ENCODE peak calls at places on chromosomes 16 and 17, in six cellular contexts. J is fibroblast of mammary gland; Z is central memory CD8-positive, alpha-beta T cell; E is T-helper 17 cell; G is fibroblast of lung; C is CD8-positive, alpha-beta T cell. X is an unnamed sample.

GRCh38 chr17:45370949-45371413 is 54.2 kb upstream of the MAP3K14 start:
- DNase-seq in Z (no peak), E (no peak), G (peak), J (no peak), C (no peak), X (no peak)

GRCh38 chr17:82647593-82648164 is 565 bp downstream of the WDR45B start:
- DNase-seq in Z (peak), G (no peak), E (peak), J (no peak), C (peak), X (peak)

GRCh38 chr16:79380990-79381389 is 219.5 kb downstream of the MAF start:
- DNase-seq in G (peak), E (no peak), J (no peak), C (no peak), Z (peak), X (no peak)

GRCh38 chr17:7014995-7015586 is 2.7 kb downstream of the RNASEK start:
- DNase-seq in J (peak), Z (peak), G (peak), E (peak), C (peak), X (peak)

GRCh38 chr16:66580605-66581209 is 1.4 kb downstream of the CMTM2 start:
- DNase-seq in E (no peak), C (no peak), G (peak), J (peak), Z (no peak), X (peak)

GRCh38 chr17:41340934-41341861 is 9.4 kb downstream of the KRT33A start:
- DNase-seq in C (peak), G (no peak), E (peak), Z (peak), J (no peak), X (no peak)

GRCh38 chr17:2634361-2634960 is 41.0 kb downstream of the PAFAH1B1 start:
- DNase-seq in C (no peak), Z (no peak), G (no peak), J (peak), E (no peak), X (peak)

GRCh38 chr17:50679008-50679544 is 28.6 kb downstream of the ANKRD40 start:
- DNase-seq in J (no peak), E (no peak), G (no peak), Z (no peak), C (no peak), X (no peak)

GRCh38 chr17:37787055-37787720 is 42.3 kb upstream of the HNF1B start:
- DNase-seq in E (no peak), G (peak), J (peak), Z (no peak), C (no peak), X (peak)

GRCh38 chr17:64599187-64599676 is 62.9 kb downstream of the SMURF2 start:
- DNase-seq in Z (peak), J (no peak), E (peak), C (peak), G (no peak), X (no peak)

GRCh38 chr16:85151603-85152413 is 39.5 kb upstream of the CIBAR2 start:
- DNase-seq in E (no peak), C (no peak), G (peak), Z (no peak), J (peak), X (peak)

GRCh38 chr17:51164911-51165679 is 1.1 kb upstream of the NME2 start:
- DNase-seq in E (no peak), J (no peak), C (no peak), G (no peak), Z (no peak), X (no peak)

GRCh38 chr16:58030136-58030840 is 4.7 kb downstream of the MMP15 start:
- DNase-seq in Z (no peak), C (no peak), J (no peak), E (no peak), G (no peak), X (no peak)

GRCh38 chr17:66791337-66791736 is 43.6 kb upstream of the CACNG5 start:
- DNase-seq in E (no peak), C (no peak), J (no peak), Z (no peak), G (no peak), X (no peak)

GRCh38 chr17:8822401-8823035 is 23.4 kb upstream of the MFSD6L start:
- DNase-seq in Z (no peak), J (no peak), E (no peak), C (no peak), G (no peak), X (no peak)

GRCh38 chr17:7837375-7838290 is 3.6 kb downstream of the KDM6B start:
- DNase-seq in G (no peak), C (no peak), J (no peak), E (no peak), Z (no peak), X (no peak)

GRCh38 chr17:74201250-74201649 is 2.2 kb upstream of the RPL38 start:
- DNase-seq in Z (no peak), G (peak), J (peak), C (no peak), E (no peak), X (peak)

GRCh38 chr16:74724820-74725549 is 24.3 kb upstream of the MLKL start:
- DNase-seq in J (peak), E (no peak), G (peak), Z (no peak), C (no peak), X (peak)

GRCh38 chr17:82623707-82624106 is 24.5 kb downstream of the WDR45B start:
- DNase-seq in J (no peak), E (no peak), G (peak), Z (no peak), C (no peak), X (no peak)

GRCh38 chr17:58693208-58693607 is 806 bp downstream of the RAD51C start:
- DNase-seq in E (no peak), G (peak), C (no peak), J (peak), Z (no peak), X (no peak)

GRCh38 chr17:31743767-31744166 is 115.3 kb downstream of the COPRS start:
- DNase-seq in E (no peak), C (no peak), Z (no peak), J (no peak), G (peak), X (peak)

GRCh38 chr16:4411684-4412083 is 4.7 kb downstream of the CORO7 start:
- DNase-seq in J (no peak), E (no peak), G (peak), C (no peak), Z (no peak), X (no peak)

GRCh38 chr17:1153795-1154546 is 25.8 kb downstream of the ABR start:
- DNase-seq in G (peak), C (no peak), E (no peak), Z (no peak), J (peak), X (peak)

GRCh38 chr16:9518054-9518453 is 426.6 kb downstream of the HAPSTR1 start:
- DNase-seq in J (no peak), C (no peak), E (no peak), G (no peak), Z (no peak), X (no peak)

GRCh38 chr16:31094088-31094423 is 541 bp downstream of the VKORC1 start:
- DNase-seq in E (no peak), Z (no peak), G (no peak), J (no peak), C (no peak), X (no peak)

GRCh38 chr17:13704333-13704732 is 102.6 kb upstream of the HS3ST3A1 start:
- DNase-seq in Z (no peak), C (no peak), G (peak), E (no peak), J (peak), X (peak)

GRCh38 chr16:11909653-11910551 is 5.9 kb downstream of the GSPT1 start:
- DNase-seq in J (peak), C (no peak), E (no peak), G (no peak), Z (no peak), X (no peak)